ENCODE peak calls at places on chromosomes 6 and 20, in four cellular contexts. T is IMR-90, O is cardiac muscle cell, W is ovary. P is an unnamed sample.

GRCh38 chr6:105799051-105799450 is 287.1 kb upstream of the PRDM1 start:
- DNase-seq in O (no peak), W (peak), T (no peak), P (no peak)

GRCh38 chr6:162711376-162711775 is 16.2 kb downstream of the PRKN start:
- DNase-seq in O (no peak), W (no peak), T (no peak), P (no peak)

GRCh38 chr6:139961190-139961589 is 586.7 kb upstream of the CITED2 start:
- DNase-seq in T (no peak), O (no peak), W (no peak), P (no peak)

GRCh38 chr6:133526436-133526835 is 285.3 kb downstream of the EYA4 start:
- DNase-seq in T (no peak), W (no peak), O (no peak), P (no peak)

GRCh38 chr20:45685896-45686295 is 15.9 kb upstream of the WFDC11 start:
- DNase-seq in W (no peak), O (no peak), T (no peak), P (peak)

GRCh38 chr6:101266063-101266462 is 127.4 kb upstream of the GRIK2 start:
- DNase-seq in O (no peak), W (no peak), T (no peak), P (no peak)

GRCh38 chr20:34112600-34113061 is 588 bp upstream of the EIF2S2 start:
- DNase-seq in W (peak), T (peak), O (peak), P (peak)

GRCh38 chr6:6401401-6401800 is 80.9 kb upstream of the F13A1 start:
- DNase-seq in O (no peak), T (no peak), W (no peak), P (no peak)

GRCh38 chr6:29941916-29942274 is 437 bp upstream of the HLA-A start:
- DNase-seq in O (no peak), W (no peak), T (no peak), P (no peak)

GRCh38 chr20:58776109-58776508 is 74.6 kb downstream of the GNAS-AS1 start:
- DNase-seq in W (no peak), O (no peak), T (no peak), P (no peak)

GRCh38 chr6:150238294-150238693 is 95.5 kb downstream of the PPP1R14C start:
- DNase-seq in T (peak), W (no peak), O (no peak), P (no peak)

GRCh38 chr20:37576911-37577310 is 49.2 kb upstream of the BLCAP start:
- DNase-seq in W (no peak), O (no peak), T (no peak), P (no peak)

GRCh38 chr20:8913452-8913851 is 155.4 kb upstream of the PLCB4 start:
- DNase-seq in T (no peak), O (no peak), W (no peak), P (no peak)

GRCh38 chr6:24883618-24884017 is 52.1 kb downstream of the RIPOR2 start:
- DNase-seq in W (no peak), T (peak), O (no peak), P (no peak)

GRCh38 chr6:128112494-128112893 is 211.6 kb upstream of the THEMIS start:
- DNase-seq in T (peak), O (no peak), W (no peak), P (no peak)

GRCh38 chr6:121413831-121414368 is 21.5 kb upstream of the GJA1 start:
- DNase-seq in W (no peak), T (no peak), O (no peak), P (no peak)

GRCh38 chr6:31744422-31744821 is 4.6 kb downstream of the MSH5 start:
- DNase-seq in O (no peak), W (no peak), T (no peak), P (no peak)

GRCh38 chr20:34626978-34627377 is 49.9 kb downstream of the PIGU start:
- DNase-seq in T (no peak), O (peak), W (no peak), P (no peak)

GRCh38 chr6:44021628-44022295 is 105.5 kb downstream of the MRPL14 start:
- DNase-seq in O (no peak), T (no peak), W (no peak), P (no peak)

GRCh38 chr6:154932562-154933027 is 62.5 kb upstream of the TIAM2 start:
- DNase-seq in W (no peak), O (no peak), T (peak), P (no peak)

GRCh38 chr20:41005361-41005729 is 23.3 kb upstream of the TOP1 start:
- DNase-seq in T (peak), W (peak), O (no peak), P (no peak)

GRCh38 chr20:59016795-59017492 is 2.3 kb upstream of the TUBB1 start:
- DNase-seq in W (no peak), O (no peak), T (no peak), P (peak)

GRCh38 chr6:161143663-161144430 is 130.0 kb downstream of the AGPAT4 start:
- DNase-seq in T (no peak), W (no peak), O (no peak), P (no peak)

GRCh38 chr6:66057034-66057433 is 350.0 kb upstream of the EYS start:
- DNase-seq in T (no peak), O (no peak), W (no peak), P (no peak)

GRCh38 chr20:59044295-59044694 is 1.7 kb upstream of the PRELID3B start:
- DNase-seq in W (no peak), T (no peak), O (no peak), P (no peak)

GRCh38 chr20:39885975-39886649 is 802.9 kb downstream of the MAFB start:
- DNase-seq in O (peak), W (peak), T (peak), P (peak)

GRCh38 chr6:28922841-28923317 is 906 bp downstream of the TRIM27 start:
- DNase-seq in O (peak), T (peak), W (peak), P (no peak)

GRCh38 chr6:123352705-123353104 is 284.0 kb downstream of the TRDN start:
- DNase-seq in O (peak), W (no peak), T (no peak), P (no peak)

GRCh38 chr6:169411722-169412121 is 158.1 kb upstream of the THBS2 start:
- DNase-seq in T (no peak), O (no peak), W (no peak), P (no peak)

GRCh38 chr6:140001005-140001404 is 626.6 kb upstream of the CITED2 start:
- DNase-seq in T (no peak), W (no peak), O (no peak), P (no peak)

GRCh38 chr6:70307008-70307407 is 4.1 kb upstream of the COL9A1 start:
- DNase-seq in T (no peak), W (no peak), O (no peak), P (no peak)

GRCh38 chr20:17936791-17937687 is 31.6 kb downstream of the SNX5 start:
- DNase-seq in O (peak), W (peak), T (peak), P (no peak)

GRCh38 chr6:32947552-32948465 is 5.1 kb downstream of the HLA-DMA start:
- DNase-seq in O (peak), W (no peak), T (peak), P (peak)

GRCh38 chr6:128161263-128161662 is 260.4 kb upstream of the THEMIS start:
- DNase-seq in T (no peak), W (no peak), O (no peak), P (no peak)

DNA sequence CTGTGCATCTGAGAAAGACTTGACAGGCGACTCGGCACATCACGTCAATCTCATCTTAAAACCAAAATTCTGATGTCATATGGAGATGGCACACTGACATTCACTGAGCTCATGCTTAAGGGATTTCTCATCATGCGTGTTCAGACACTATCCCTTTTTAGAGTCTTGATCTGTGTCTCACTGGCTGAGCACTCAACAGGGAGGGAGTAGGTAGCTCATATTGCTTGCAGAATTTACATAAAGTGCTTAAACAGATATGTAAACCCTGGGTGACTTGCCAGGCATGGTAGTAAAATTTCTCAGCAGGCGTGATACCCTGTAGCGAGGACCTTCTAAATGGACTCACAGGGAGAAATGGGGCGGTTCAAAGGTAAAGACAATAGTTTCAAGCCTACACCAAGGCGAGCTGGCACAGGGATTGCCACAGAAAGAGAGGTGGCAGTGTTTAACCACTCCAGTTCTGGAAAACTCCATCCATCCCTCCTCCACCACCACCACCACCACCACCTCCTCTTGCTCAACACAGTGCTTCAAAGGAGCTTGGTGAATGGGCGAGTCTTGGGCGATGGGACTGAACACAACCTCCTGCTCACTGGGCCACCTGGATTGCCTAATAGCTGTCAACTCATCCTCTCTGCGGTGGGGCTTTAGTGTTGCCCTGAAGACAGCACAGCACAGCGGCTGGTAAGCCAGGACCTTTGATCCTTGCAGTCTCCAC is 330.4 kb downstream of the TFAP2A start:
- DNase-seq in O (no peak), T (no peak), W (no peak), P (no peak)
- TF ChIP-seq CTCF in O (no peak), T (no peak), W (no peak), P (no peak)

GRCh38 chr6:117346142-117346930 is 79.4 kb downstream of the ROS1 start:
- DNase-seq in O (peak), W (no peak), T (peak), P (no peak)
- TF ChIP-seq CTCF in O (peak), W (no peak), T (peak), P (peak)

DNA sequence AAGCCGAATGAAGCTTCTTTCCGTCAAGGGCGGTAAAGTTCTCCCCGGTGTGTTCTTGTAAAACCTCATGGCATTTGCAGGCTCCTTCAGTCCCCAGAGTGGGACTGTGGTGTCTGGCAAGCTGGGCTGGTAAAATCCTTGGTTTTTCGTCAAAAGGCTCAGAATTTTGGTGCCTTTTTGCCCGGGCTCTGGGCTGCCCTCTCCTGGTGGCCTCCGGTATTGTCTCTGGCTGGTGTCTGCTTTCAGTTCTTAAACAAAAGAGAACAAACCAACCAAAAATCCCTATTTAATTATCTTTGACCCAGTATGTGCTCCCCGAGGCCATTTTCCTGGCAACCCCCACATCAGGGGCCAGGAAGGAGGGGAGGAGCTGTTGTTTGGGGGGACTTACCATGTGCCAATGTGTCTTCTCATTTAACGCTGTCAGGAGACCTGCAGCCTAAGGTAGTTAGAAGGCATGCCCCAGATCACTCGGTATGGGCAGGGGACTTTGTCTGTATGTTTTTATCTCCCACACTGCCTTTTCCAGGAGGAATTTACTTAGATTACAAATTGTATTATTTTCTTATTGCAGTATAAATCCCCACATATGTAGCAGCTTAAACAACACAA is 11.1 kb downstream of the CDH4 start:
- DNase-seq in T (peak), O (no peak), W (no peak), P (peak)
- TF ChIP-seq CTCF in T (peak), O (peak), W (no peak), P (peak)

DNA sequence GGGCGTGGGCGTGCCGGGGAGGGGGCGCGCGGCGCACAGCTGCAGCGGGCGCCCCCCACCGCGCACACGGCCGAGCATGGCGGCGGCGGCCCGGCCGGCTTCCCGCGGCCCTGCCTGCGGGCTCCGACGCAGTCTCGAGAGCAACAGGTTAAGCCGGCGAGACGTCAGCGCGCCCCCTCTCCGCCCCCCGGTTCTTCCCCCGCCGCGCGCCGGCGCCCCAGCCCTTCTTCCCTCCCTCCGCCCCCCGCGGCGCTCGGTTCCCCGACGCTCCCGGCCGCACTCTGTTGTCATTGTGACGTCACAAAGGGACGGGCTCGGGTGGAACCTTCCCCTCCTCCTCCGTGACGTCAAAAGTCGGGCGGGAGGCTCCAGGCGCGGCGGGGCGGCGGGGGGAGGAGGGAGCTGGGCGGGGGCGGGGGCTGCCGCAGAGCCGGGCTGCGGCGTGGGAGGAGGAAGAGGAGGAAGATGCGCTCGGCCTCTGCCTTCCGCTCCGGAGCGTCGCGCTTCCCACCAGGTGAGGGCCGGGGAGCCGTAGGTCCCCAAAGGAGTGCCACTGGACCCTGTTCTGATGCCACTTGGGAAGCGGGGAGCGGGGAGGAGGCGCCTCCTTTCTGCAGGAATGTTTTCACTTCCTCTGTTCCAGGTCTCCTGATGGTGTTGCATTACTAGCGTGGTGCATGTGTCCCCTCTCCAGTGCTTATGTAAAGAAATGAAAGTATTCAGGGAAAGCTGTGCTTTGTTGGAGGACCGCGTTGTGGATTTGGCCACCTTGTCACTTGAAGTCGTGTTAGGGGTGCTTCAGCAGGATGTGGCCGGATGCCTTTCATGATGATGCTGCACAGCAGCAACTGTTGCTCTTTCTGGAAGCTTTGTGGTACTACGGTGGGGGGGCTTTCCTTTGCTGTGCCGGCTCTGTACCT is 2.8 kb downstream of the JARID2 start:
- DNase-seq in W (peak), T (peak), O (peak), P (peak)
- TF ChIP-seq CTCF in W (peak), T (peak), O (peak), P (no peak)

GRCh38 chr6:53044572-53044971 is 20.6 kb upstream of the FBXO9 start:
- DNase-seq in O (no peak), T (no peak), W (no peak), P (no peak)

GRCh38 chr6:53042112-53042511 is 23.1 kb upstream of the FBXO9 start:
- DNase-seq in W (no peak), O (no peak), T (peak), P (no peak)

GRCh38 chr6:53043626-53044025 is 21.6 kb upstream of the FBXO9 start:
- DNase-seq in W (no peak), O (no peak), T (peak), P (no peak)

GRCh38 chr6:53046274-53046673 is 18.9 kb upstream of the FBXO9 start:
- DNase-seq in O (no peak), W (no peak), T (no peak), P (no peak)

DNA sequence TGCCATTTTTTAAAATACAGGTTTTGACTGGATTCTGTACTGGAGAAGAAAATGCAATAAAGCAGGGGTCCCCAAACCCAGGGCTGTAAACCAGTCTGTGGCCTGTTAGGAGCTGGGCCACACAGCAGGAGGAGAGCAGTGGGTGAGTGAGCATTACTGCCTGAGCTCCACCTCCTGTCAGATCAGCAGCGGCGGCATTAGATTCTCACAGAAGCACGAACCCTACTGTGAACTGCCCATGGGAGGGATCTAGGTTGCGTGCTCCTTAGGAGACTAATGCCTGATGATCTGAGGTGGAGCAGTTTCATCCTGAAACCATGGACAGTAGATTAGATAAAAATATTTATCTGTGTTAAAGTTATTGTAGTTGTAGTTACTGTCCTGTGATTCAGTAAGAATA is 21.1 kb upstream of the FBXO9 start:
- DNase-seq in T (peak), O (peak), W (no peak), P (peak)
- TF ChIP-seq CTCF in T (no peak), O (no peak), W (no peak), P (no peak)

GRCh38 chr6:19210849-19211590 is 626.1 kb upstream of the ID4 start:
- DNase-seq in W (no peak), O (peak), T (no peak), P (peak)
- TF ChIP-seq CTCF in W (no peak), O (peak), T (no peak), P (peak)

GRCh38 chr6:18122128-18123093 is at the start of gene NHLRC1:
- DNase-seq in O (peak), T (peak), W (peak), P (peak)

GRCh38 chr6:18118330-18118729 is 4.1 kb downstream of the NHLRC1 start:
- DNase-seq in W (no peak), T (no peak), O (no peak), P (no peak)

GRCh38 chr6:18126116-18126515 is 3.6 kb upstream of the NHLRC1 start:
- DNase-seq in O (no peak), T (no peak), W (no peak), P (no peak)

GRCh38 chr6:18119236-18119635 is 3.2 kb downstream of the NHLRC1 start:
- DNase-seq in O (no peak), W (no peak), T (no peak), P (no peak)

DNA sequence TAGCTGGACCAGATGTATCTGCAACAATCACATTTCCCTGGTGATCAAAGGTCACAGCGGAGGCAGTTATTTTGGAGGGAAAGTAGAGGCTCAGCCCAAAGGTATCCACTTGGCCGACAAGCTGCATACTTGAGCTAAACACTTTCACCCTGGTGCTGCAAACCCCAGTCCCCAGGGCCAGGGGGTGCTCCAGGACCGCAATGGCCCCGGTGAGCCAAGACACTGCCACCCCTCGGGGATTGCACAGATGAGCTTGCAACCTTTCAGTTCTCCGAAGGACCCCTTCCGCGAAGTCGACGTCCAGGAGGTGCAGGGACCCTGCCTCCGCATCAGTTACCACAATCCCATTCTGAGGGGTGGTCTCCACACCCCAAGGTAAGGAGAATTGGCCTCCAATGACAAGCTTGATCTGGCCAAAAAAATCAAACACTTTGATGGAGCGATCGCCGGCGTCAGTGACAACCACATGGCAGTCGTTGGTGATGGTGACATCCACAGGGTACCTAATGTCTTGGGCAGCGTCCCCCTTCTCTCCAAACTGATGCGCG is 823 bp downstream of the NHLRC1 start:
- DNase-seq in O (no peak), W (peak), T (no peak), P (no peak)
- TF ChIP-seq CTCF in O (no peak), W (no peak), T (no peak), P (no peak)

P was measured in glutamatergic neuron.